ENCODE peak calls at places on chromosomes 7 and 10, in ten cellular contexts. K, Y, V, C, H, O, D, N, F and Q are unnamed samples.

GRCh38 chr7:103446046-103446520 is at the start of gene SLC26A5:
- DNase-seq in K (peak; percentile 46), Y (no peak), V (peak; percentile 65), C (peak; percentile 23), H (peak; percentile 76), O (no peak), D (peak; percentile 2), N (no peak), F (no peak), Q (no peak)

GRCh38 chr10:98163941-98164340 is 29.5 kb downstream of the R3HCC1L start:
- DNase-seq in K (no peak), Y (no peak), V (no peak), C (no peak), H (no peak), O (no peak), D (no peak), N (no peak), F (no peak), Q (no peak)

GRCh38 chr10:129594811-129595210 is 127.8 kb downstream of the MGMT start:
- DNase-seq in K (no peak), Y (no peak), V (no peak), C (no peak), H (no peak), O (no peak), D (no peak), N (no peak), F (no peak), Q (no peak)

GRCh38 chr7:154591544-154591943 is 411.4 kb downstream of the PAXIP1 start:
- DNase-seq in K (no peak), Y (no peak), V (peak; percentile 37), C (no peak), H (no peak), O (peak; percentile 22), D (no peak), N (no peak), F (no peak), Q (no peak)

GRCh38 chr7:107857541-107857912 is 33.5 kb upstream of the DLD start:
- DNase-seq in K (no peak), Y (peak; percentile 90), V (no peak), C (no peak), H (no peak), O (peak; percentile 81), D (no peak), N (no peak), F (no peak), Q (no peak)

GRCh38 chr7:75688200-75689136 is 50.3 kb downstream of the HIP1 start:
- DNase-seq in K (no peak), Y (no peak), V (peak; percentile 90), C (no peak), H (peak; percentile 16), O (no peak), D (no peak), N (no peak), F (no peak), Q (peak; percentile 37)

GRCh38 chr7:66837007-66837406 is 84.0 kb upstream of the TMEM248 start:
- DNase-seq in K (no peak), Y (no peak), V (no peak), C (peak; percentile 66), H (peak; percentile 34), O (no peak), D (peak; percentile 32), N (peak; percentile 57), F (peak; percentile 86), Q (no peak)

GRCh38 chr10:79418274-79418673 is 27.1 kb downstream of the ZCCHC24 start:
- DNase-seq in K (no peak), Y (no peak), V (no peak), C (no peak), H (no peak), O (no peak), D (no peak), N (no peak), F (no peak), Q (no peak)